ENCODE peak calls at places on chromosomes 2 and 18, in seven cellular contexts. One of them, this sample, is unnamed. For H3K27me3, the result is how much of the 10 kb centered on the place peaks cover.

GRCh38 chr2:189411860-189412259 is 29.4 kb upstream of the WDR75 start:
- DNase-seq in transverse colon: no peak
- DNase-seq in brain microvascular endothelial cell: peak
- DNase-seq in tibial artery: no peak
- DNase-seq in cardiac muscle cell: no peak
- DNase-seq in gastrocnemius medialis: no peak
- DNase-seq in thoracic aorta: no peak
- DNase-seq in this sample: no peak

GRCh38 chr2:100988630-100989417 is 13.3 kb upstream of the RPL31 start:
- DNase-seq in transverse colon: no peak
- DNase-seq in brain microvascular endothelial cell: peak
- DNase-seq in tibial artery: no peak
- DNase-seq in cardiac muscle cell: no peak
- DNase-seq in gastrocnemius medialis: no peak
- DNase-seq in thoracic aorta: no peak
- DNase-seq in this sample: no peak

GRCh38 chr2:237262838-237263771 is 150.9 kb downstream of the COL6A3 start:
- DNase-seq in transverse colon: no peak
- DNase-seq in brain microvascular endothelial cell: peak
- DNase-seq in tibial artery: no peak
- DNase-seq in cardiac muscle cell: no peak
- DNase-seq in gastrocnemius medialis: no peak
- DNase-seq in thoracic aorta: no peak
- DNase-seq in this sample: no peak

GRCh38 chr2:120108749-120109148 is 95.9 kb downstream of the EPB41L5 start:
- DNase-seq in transverse colon: no peak
- DNase-seq in brain microvascular endothelial cell: peak
- DNase-seq in tibial artery: no peak
- DNase-seq in cardiac muscle cell: no peak
- DNase-seq in gastrocnemius medialis: no peak
- DNase-seq in thoracic aorta: no peak
- DNase-seq in this sample: no peak

GRCh38 chr2:230323385-230324106 is 3.4 kb upstream of the SP140L start:
- DNase-seq in transverse colon: no peak
- DNase-seq in brain microvascular endothelial cell: no peak
- DNase-seq in tibial artery: no peak
- DNase-seq in cardiac muscle cell: no peak
- DNase-seq in gastrocnemius medialis: no peak
- DNase-seq in thoracic aorta: no peak
- DNase-seq in this sample: no peak

GRCh38 chr2:190158798-190159434 is 96.4 kb upstream of the MSTN start:
- DNase-seq in transverse colon: peak
- DNase-seq in brain microvascular endothelial cell: no peak
- DNase-seq in tibial artery: no peak
- DNase-seq in cardiac muscle cell: no peak
- DNase-seq in gastrocnemius medialis: no peak
- DNase-seq in thoracic aorta: no peak
- DNase-seq in this sample: no peak

GRCh38 chr2:86584164-86584913 is 21.1 kb upstream of the CHMP3 start:
- DNase-seq in transverse colon: no peak
- DNase-seq in brain microvascular endothelial cell: peak
- DNase-seq in tibial artery: no peak
- DNase-seq in cardiac muscle cell: no peak
- DNase-seq in gastrocnemius medialis: no peak
- DNase-seq in thoracic aorta: no peak
- DNase-seq in this sample: peak

GRCh38 chr2:159249955-159250723 is 36.4 kb downstream of the WDSUB1 start:
- DNase-seq in transverse colon: peak
- DNase-seq in brain microvascular endothelial cell: peak
- DNase-seq in tibial artery: peak
- DNase-seq in cardiac muscle cell: no peak
- DNase-seq in gastrocnemius medialis: peak
- DNase-seq in thoracic aorta: peak
- DNase-seq in this sample: peak

GRCh38 chr2:232976666-232977437 is 36.2 kb downstream of the NGEF start:
- DNase-seq in transverse colon: no peak
- DNase-seq in brain microvascular endothelial cell: no peak
- DNase-seq in tibial artery: peak
- DNase-seq in cardiac muscle cell: no peak
- DNase-seq in gastrocnemius medialis: no peak
- DNase-seq in thoracic aorta: no peak
- DNase-seq in this sample: no peak

GRCh38 chr2:152491139-152491472 is 156.1 kb downstream of the FMNL2 start:
- DNase-seq in transverse colon: no peak
- DNase-seq in brain microvascular endothelial cell: no peak
- DNase-seq in tibial artery: peak
- DNase-seq in cardiac muscle cell: no peak
- DNase-seq in gastrocnemius medialis: peak
- DNase-seq in thoracic aorta: no peak
- DNase-seq in this sample: no peak

GRCh38 chr2:119126650-119127049 is 31.9 kb downstream of the C1QL2 start:
- DNase-seq in transverse colon: peak
- DNase-seq in brain microvascular endothelial cell: no peak
- DNase-seq in tibial artery: no peak
- DNase-seq in cardiac muscle cell: peak
- DNase-seq in gastrocnemius medialis: no peak
- DNase-seq in thoracic aorta: no peak
- DNase-seq in this sample: peak

GRCh38 chr2:788227-789032 is 111.2 kb upstream of the TMEM18 start:
- DNase-seq in transverse colon: no peak
- DNase-seq in brain microvascular endothelial cell: no peak
- DNase-seq in tibial artery: no peak
- DNase-seq in cardiac muscle cell: no peak
- DNase-seq in gastrocnemius medialis: no peak
- DNase-seq in thoracic aorta: no peak
- DNase-seq in this sample: no peak

GRCh38 chr2:217106650-217107014 is 246.8 kb upstream of the TNP1 start:
- DNase-seq in transverse colon: no peak
- DNase-seq in brain microvascular endothelial cell: peak
- DNase-seq in tibial artery: no peak
- DNase-seq in cardiac muscle cell: no peak
- DNase-seq in gastrocnemius medialis: no peak
- DNase-seq in thoracic aorta: no peak
- DNase-seq in this sample: no peak

GRCh38 chr18:44851806-44852205 is 171.1 kb downstream of the SETBP1 start:
- DNase-seq in transverse colon: no peak
- DNase-seq in brain microvascular endothelial cell: no peak
- DNase-seq in tibial artery: no peak
- DNase-seq in cardiac muscle cell: no peak
- DNase-seq in gastrocnemius medialis: no peak
- DNase-seq in thoracic aorta: no peak
- DNase-seq in this sample: no peak

GRCh38 chr2:134501476-134502089 is 217.2 kb downstream of the TMEM163 start:
- DNase-seq in transverse colon: no peak
- DNase-seq in brain microvascular endothelial cell: no peak
- DNase-seq in tibial artery: no peak
- DNase-seq in cardiac muscle cell: no peak
- DNase-seq in gastrocnemius medialis: no peak
- DNase-seq in thoracic aorta: no peak
- DNase-seq in this sample: no peak

GRCh38 chr2:105358593-105358992 is 21.3 kb downstream of the C2orf49 start:
- DNase-seq in transverse colon: no peak
- DNase-seq in brain microvascular endothelial cell: no peak
- DNase-seq in tibial artery: no peak
- DNase-seq in cardiac muscle cell: no peak
- DNase-seq in gastrocnemius medialis: no peak
- DNase-seq in thoracic aorta: no peak
- DNase-seq in this sample: no peak

GRCh38 chr2:218895758-218896500 is 15.3 kb downstream of the WNT10A start:
- DNase-seq in transverse colon: no peak
- DNase-seq in brain microvascular endothelial cell: no peak
- DNase-seq in tibial artery: no peak
- DNase-seq in cardiac muscle cell: no peak
- DNase-seq in gastrocnemius medialis: no peak
- DNase-seq in thoracic aorta: no peak
- DNase-seq in this sample: no peak
- H3K27me3 ChIP-seq in transverse colon: half or more
- H3K27me3 ChIP-seq in brain microvascular endothelial cell: half or more
- H3K27me3 ChIP-seq in tibial artery: half or more
- H3K27me3 ChIP-seq in cardiac muscle cell: half or more
- H3K27me3 ChIP-seq in gastrocnemius medialis: half or more
- H3K27me3 ChIP-seq in thoracic aorta: under half
- H3K27me3 ChIP-seq in this sample: under half

GRCh38 chr2:206260427-206261012 is 13.9 kb upstream of the ZDBF2 start:
- DNase-seq in transverse colon: no peak
- DNase-seq in brain microvascular endothelial cell: peak
- DNase-seq in tibial artery: no peak
- DNase-seq in cardiac muscle cell: no peak
- DNase-seq in gastrocnemius medialis: no peak
- DNase-seq in thoracic aorta: no peak
- DNase-seq in this sample: no peak
- TF ChIP-seq CTCF in transverse colon: peak
- TF ChIP-seq CTCF in brain microvascular endothelial cell: peak
- TF ChIP-seq CTCF in tibial artery: peak
- TF ChIP-seq CTCF in cardiac muscle cell: peak
- TF ChIP-seq CTCF in gastrocnemius medialis: peak
- TF ChIP-seq CTCF in thoracic aorta: peak
- TF ChIP-seq CTCF in this sample: peak

DNA sequence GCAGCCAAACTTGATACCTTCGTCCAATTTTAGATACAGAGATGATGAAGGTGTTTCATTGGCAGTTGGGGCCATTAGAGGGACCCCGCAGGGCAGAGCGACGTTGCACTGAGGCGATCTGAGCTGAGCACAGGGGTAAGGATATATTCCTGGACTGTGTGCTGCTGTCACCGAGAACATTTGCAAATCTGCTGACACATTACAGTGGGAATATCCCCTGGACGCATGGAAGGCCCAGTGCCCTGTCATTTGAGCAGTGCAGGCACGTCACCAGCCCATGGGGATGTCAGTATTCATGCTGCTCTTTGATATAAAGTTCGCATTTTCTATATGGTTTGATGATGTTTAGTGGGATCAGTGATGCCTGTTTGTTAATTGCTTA is 10.4 kb upstream of the MMADHC start:
- DNase-seq in transverse colon: no peak
- DNase-seq in brain microvascular endothelial cell: peak
- DNase-seq in tibial artery: no peak
- DNase-seq in cardiac muscle cell: no peak
- DNase-seq in gastrocnemius medialis: peak
- DNase-seq in thoracic aorta: no peak
- DNase-seq in this sample: no peak
- H3K4me3 ChIP-seq in transverse colon: no peak
- H3K4me3 ChIP-seq in brain microvascular endothelial cell: peak
- H3K4me3 ChIP-seq in tibial artery: peak
- H3K4me3 ChIP-seq in cardiac muscle cell: no peak
- H3K4me3 ChIP-seq in gastrocnemius medialis: peak
- H3K4me3 ChIP-seq in thoracic aorta: peak
- H3K4me3 ChIP-seq in this sample: no peak

GRCh38 chr2:23993736-23994269 is 16.1 kb upstream of the MFSD2B start:
- DNase-seq in transverse colon: no peak
- DNase-seq in brain microvascular endothelial cell: no peak
- DNase-seq in tibial artery: no peak
- DNase-seq in cardiac muscle cell: no peak
- DNase-seq in gastrocnemius medialis: no peak
- DNase-seq in thoracic aorta: no peak
- DNase-seq in this sample: no peak

GRCh38 chr2:23992931-23993330 is 17.0 kb upstream of the MFSD2B start:
- DNase-seq in transverse colon: no peak
- DNase-seq in brain microvascular endothelial cell: no peak
- DNase-seq in tibial artery: no peak
- DNase-seq in cardiac muscle cell: no peak
- DNase-seq in gastrocnemius medialis: no peak
- DNase-seq in thoracic aorta: no peak
- DNase-seq in this sample: no peak

GRCh38 chr2:23988371-23988770 is 21.5 kb upstream of the MFSD2B start:
- DNase-seq in transverse colon: no peak
- DNase-seq in brain microvascular endothelial cell: no peak
- DNase-seq in tibial artery: no peak
- DNase-seq in cardiac muscle cell: no peak
- DNase-seq in gastrocnemius medialis: no peak
- DNase-seq in thoracic aorta: no peak
- DNase-seq in this sample: no peak
- H3K27me3 ChIP-seq in transverse colon: under half
- H3K27me3 ChIP-seq in brain microvascular endothelial cell: under half
- H3K27me3 ChIP-seq in tibial artery: under half
- H3K27me3 ChIP-seq in cardiac muscle cell: under half
- H3K27me3 ChIP-seq in gastrocnemius medialis: under half
- H3K27me3 ChIP-seq in thoracic aorta: under half
- H3K27me3 ChIP-seq in this sample: under half

GRCh38 chr2:70145851-70146739 is 44.7 kb downstream of the C2orf42 start:
- DNase-seq in transverse colon: no peak
- DNase-seq in brain microvascular endothelial cell: no peak
- DNase-seq in tibial artery: no peak
- DNase-seq in cardiac muscle cell: no peak
- DNase-seq in gastrocnemius medialis: no peak
- DNase-seq in thoracic aorta: no peak
- DNase-seq in this sample: peak

GRCh38 chr2:70144443-70145167 is 46.2 kb downstream of the C2orf42 start:
- DNase-seq in transverse colon: no peak
- DNase-seq in brain microvascular endothelial cell: no peak
- DNase-seq in tibial artery: no peak
- DNase-seq in cardiac muscle cell: no peak
- DNase-seq in gastrocnemius medialis: no peak
- DNase-seq in thoracic aorta: no peak
- DNase-seq in this sample: no peak

GRCh38 chr2:70143314-70144150 is 47.3 kb downstream of the C2orf42 start:
- DNase-seq in transverse colon: peak
- DNase-seq in brain microvascular endothelial cell: peak
- DNase-seq in tibial artery: peak
- DNase-seq in cardiac muscle cell: peak
- DNase-seq in gastrocnemius medialis: peak
- DNase-seq in thoracic aorta: no peak
- DNase-seq in this sample: no peak

GRCh38 chr2:70142590-70143313 is 48.1 kb downstream of the C2orf42 start:
- DNase-seq in transverse colon: peak
- DNase-seq in brain microvascular endothelial cell: peak
- DNase-seq in tibial artery: peak
- DNase-seq in cardiac muscle cell: peak
- DNase-seq in gastrocnemius medialis: peak
- DNase-seq in thoracic aorta: peak
- DNase-seq in this sample: peak

DNA sequence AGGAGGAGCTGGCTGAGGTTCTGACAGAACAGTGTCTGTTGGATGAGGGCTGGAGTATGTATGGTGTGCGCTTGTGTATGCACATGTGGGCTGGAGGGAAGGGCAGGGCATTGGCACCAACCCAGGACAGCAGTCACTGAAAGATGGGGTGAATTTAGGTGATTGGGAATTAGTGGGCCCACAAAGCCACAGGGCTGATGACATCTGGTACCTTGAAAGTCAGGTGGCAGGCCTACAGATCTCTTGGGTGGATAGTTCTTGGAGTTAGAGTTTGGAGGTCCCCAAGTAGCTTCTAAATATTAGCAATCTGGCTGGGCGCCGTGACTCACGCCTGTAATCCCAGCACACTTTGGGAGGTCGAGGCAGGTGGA is 45.7 kb downstream of the C2orf42 start:
- DNase-seq in transverse colon: no peak
- DNase-seq in brain microvascular endothelial cell: no peak
- DNase-seq in tibial artery: no peak
- DNase-seq in cardiac muscle cell: no peak
- DNase-seq in gastrocnemius medialis: no peak
- DNase-seq in thoracic aorta: no peak
- DNase-seq in this sample: no peak
- TF ChIP-seq CTCF in transverse colon: no peak
- TF ChIP-seq CTCF in brain microvascular endothelial cell: no peak
- TF ChIP-seq CTCF in tibial artery: no peak
- TF ChIP-seq CTCF in cardiac muscle cell: no peak
- TF ChIP-seq CTCF in gastrocnemius medialis: no peak
- TF ChIP-seq CTCF in thoracic aorta: no peak
- TF ChIP-seq CTCF in this sample: no peak